ENCODE peak calls at places on chromosome 5, in seven cellular contexts. X, M, F, A, U, C and V are unnamed samples.

GRCh38 chr5:57853929-57854697 is 371.5 kb upstream of the ACTBL2 start:
- DNase-seq in X (no peak), M (no peak), F (no peak), A (no peak), U (no peak), C (no peak), V (no peak)

GRCh38 chr5:132250547-132250946 is 6.9 kb upstream of the PDLIM4 start:
- DNase-seq in X (no peak), M (no peak), F (peak), A (no peak), U (no peak), C (no peak), V (no peak)

GRCh38 chr5:149488645-149489306 is 62.5 kb downstream of the CSNK1A1 start:
- DNase-seq in X (no peak), M (no peak), F (no peak), A (no peak), U (no peak), C (no peak), V (no peak)

GRCh38 chr5:51598026-51598425 is 214.8 kb downstream of the ISL1 start:
- DNase-seq in X (no peak), M (no peak), F (no peak), A (no peak), U (no peak), C (no peak), V (no peak)

GRCh38 chr5:141969783-141970741 is 1.2 kb downstream of the RNF14 start:
- DNase-seq in X (no peak), M (peak), F (no peak), A (no peak), U (no peak), C (no peak), V (no peak)

GRCh38 chr5:137143244-137143605 is 355.9 kb downstream of the SPOCK1 start:
- DNase-seq in X (no peak), M (no peak), F (no peak), A (no peak), U (no peak), C (no peak), V (no peak)

GRCh38 chr5:151151793-151152192 is 5.8 kb downstream of the ANXA6 start:
- DNase-seq in X (no peak), M (no peak), F (no peak), A (no peak), U (no peak), C (no peak), V (no peak)

GRCh38 chr5:116576043-116576713 is 1.6 kb upstream of the SEMA6A start:
- DNase-seq in X (peak), M (peak), F (peak), A (peak), U (peak), C (no peak), V (no peak)

GRCh38 chr5:41527201-41527779 is 16.9 kb upstream of the PLCXD3 start:
- DNase-seq in X (peak), M (peak), F (no peak), A (no peak), U (no peak), C (peak), V (no peak)

GRCh38 chr5:35924122-35924949 is 14.1 kb downstream of the CAPSL start:
- DNase-seq in X (no peak), M (no peak), F (no peak), A (no peak), U (no peak), C (no peak), V (no peak)
- H3K27ac ChIP-seq in X (no peak), M (no peak), F (no peak), A (no peak), U (no peak), C (peak), V (no peak)

GRCh38 chr5:95985249-95985648 is 23.6 kb upstream of the ELL2 start:
- DNase-seq in X (no peak), M (no peak), F (no peak), A (no peak), U (no peak), C (no peak), V (no peak)
- TF ChIP-seq CTCF in X (no peak), M (no peak), F (peak), A (no peak), U (peak), C (no peak), V (no peak)

DNA sequence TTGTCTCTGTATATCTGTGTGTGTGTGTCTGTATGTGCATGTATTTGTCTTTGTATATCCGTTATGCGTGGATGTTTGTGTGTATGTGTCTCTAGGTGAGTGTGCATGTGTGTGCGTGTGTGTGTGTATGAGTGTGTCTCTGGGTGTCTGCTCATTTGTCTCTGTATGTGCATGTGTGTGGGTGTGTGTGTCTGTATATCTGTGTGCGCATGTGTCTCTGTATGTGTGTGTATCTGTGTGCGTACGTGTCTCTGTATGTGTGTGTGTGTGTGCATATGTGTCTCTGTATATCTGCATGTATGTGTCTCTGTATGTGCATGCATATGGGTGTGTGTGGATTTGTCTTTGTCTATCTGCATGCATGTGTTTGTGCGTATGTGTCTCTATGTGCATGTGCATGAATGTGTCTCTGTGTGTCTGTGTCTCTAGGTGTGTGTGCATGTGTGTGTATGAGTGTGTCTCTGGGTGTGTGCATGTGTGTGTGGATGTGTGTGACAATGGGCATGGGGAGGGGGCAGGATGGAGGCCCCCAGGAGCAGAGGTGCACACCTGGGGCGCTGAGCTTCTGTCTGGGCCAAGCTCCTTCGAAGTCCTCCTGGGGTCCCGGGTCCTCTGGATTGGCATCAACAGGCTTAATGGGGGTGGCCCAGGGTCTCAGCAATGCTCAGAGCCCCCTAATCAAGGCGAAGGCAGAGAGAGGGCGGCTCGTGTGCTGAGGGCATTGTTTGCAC is 373.4 kb upstream of the IRX4 start:
- DNase-seq in X (no peak), M (no peak), F (peak), A (no peak), U (no peak), C (no peak), V (no peak)
- H3K27ac ChIP-seq in X (no peak), M (no peak), F (no peak), A (no peak), U (no peak), C (no peak), V (no peak)

GRCh38 chr5:77563475-77563874 is 71.4 kb upstream of the WDR41 start:
- DNase-seq in X (no peak), M (no peak), F (no peak), A (peak), U (no peak), C (no peak), V (no peak)

GRCh38 chr5:77558266-77558665 is 66.2 kb upstream of the WDR41 start:
- DNase-seq in X (no peak), M (no peak), F (peak), A (no peak), U (peak), C (no peak), V (no peak)

GRCh38 chr5:77561965-77562364 is 69.8 kb upstream of the WDR41 start:
- DNase-seq in X (no peak), M (no peak), F (no peak), A (no peak), U (no peak), C (no peak), V (no peak)

GRCh38 chr5:77560677-77561263 is 68.7 kb upstream of the WDR41 start:
- DNase-seq in X (peak), M (peak), F (no peak), A (no peak), U (no peak), C (peak), V (no peak)
- TF ChIP-seq CTCF in X (peak), M (peak), F (peak), A (peak), U (peak), C (peak), V (peak)

DNA sequence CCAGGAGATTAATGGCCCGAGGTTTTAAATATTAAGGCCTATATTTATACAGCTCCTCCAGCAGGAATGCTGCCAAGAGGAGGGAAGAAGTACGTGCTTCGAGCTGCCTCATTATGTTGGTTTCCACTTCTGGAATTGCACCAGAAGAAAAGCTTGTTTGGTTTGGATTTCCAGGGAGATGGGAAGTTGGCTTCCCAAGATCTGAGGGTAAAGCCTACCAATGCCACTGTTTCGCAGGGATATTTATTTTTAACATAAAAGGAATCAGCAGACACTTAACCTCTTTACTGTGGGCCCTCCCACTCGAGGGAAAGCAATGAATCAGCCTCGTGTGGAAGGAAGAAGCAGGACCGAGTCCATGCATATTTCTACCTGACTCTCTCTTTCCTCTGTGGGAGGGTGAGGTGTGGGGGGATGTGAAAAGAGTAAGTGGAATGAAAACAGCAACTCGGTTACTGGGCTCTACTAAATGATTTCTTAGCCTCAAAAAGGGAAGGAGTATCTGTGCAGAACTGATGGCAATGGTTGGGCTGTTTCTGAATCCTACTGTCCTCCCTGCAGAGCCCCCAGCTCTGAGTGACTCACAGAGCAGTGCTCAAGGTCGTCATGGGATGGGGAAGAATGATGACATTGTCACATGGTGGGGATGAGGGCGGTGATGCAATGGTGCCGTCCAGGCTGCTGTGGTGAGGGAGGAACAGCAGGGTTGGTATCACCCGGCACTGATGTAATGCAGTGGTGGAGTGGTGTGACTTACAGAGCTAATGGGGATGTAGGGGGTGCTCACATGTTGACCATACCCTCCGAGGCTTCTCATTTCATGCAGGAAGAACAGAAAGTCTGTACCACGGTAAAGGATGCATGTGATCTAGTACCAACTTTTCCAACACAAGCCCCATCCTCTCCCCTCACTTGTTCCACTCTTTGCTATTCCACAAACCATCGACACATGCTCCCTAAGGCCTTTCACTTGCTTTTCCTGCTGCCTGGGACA is 215.0 kb upstream of the PANK3 start:
- DNase-seq in X (no peak), M (peak), F (no peak), A (no peak), U (no peak), C (no peak), V (no peak)
- H3K27ac ChIP-seq in X (no peak), M (peak), F (no peak), A (no peak), U (no peak), C (no peak), V (no peak)

DNA sequence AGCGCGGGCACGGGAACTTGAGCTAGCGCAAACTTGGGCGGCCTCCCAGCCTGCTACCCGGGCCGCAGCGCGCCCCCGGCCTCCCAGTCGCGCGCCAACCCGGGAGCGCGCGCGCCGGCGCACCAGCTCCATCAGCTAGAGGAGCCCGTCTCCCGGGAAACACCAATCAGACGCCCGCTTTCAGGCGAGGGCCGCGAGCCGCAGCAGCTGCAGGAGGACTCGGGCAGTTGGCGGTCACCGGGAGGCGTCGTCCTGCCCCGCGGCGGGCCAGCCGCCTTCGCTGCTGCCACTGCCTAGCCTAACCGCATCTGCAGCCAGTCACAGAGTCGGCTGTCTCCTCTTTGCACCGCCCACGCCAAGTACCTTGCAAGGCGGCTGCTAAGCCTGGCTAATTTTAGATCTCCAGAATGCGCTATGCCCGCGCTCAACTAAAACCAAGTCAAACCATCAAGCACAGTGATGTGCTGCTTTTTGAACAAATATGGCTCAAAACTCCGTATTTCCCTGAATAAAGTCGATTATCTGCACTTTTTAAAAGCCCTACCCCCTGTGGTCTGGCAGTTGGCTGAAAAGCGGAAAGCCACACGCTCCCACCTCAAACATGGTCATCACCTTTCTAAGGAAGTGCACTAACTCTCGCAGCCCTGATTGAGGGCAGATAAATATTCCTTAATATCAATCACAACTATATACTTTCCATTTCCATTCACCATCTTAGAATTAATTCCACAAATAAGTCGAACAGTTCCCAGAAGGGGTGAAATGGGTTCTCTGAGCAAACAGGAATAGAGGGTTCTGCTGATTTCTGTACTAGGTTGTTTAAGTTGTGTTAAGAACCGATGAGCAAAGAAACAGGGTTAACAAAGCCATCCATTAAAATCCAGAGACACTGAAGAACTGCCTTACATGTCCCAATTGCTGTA is 221.8 kb downstream of the MEF2C start:
- DNase-seq in X (peak), M (peak), F (peak), A (no peak), U (peak), C (no peak), V (no peak)
- TF ChIP-seq CTCF in X (no peak), M (no peak), F (peak), A (no peak), U (no peak), C (no peak), V (no peak)

GRCh38 chr5:10300246-10300645 is 7.5 kb downstream of the CMBL start:
- DNase-seq in X (no peak), M (no peak), F (no peak), A (no peak), U (no peak), C (no peak), V (no peak)

GRCh38 chr5:10303699-10304170 is 4.0 kb downstream of the CMBL start:
- DNase-seq in X (no peak), M (no peak), F (no peak), A (peak), U (no peak), C (no peak), V (no peak)

GRCh38 chr5:10303201-10303600 is 4.5 kb downstream of the CMBL start:
- DNase-seq in X (no peak), M (no peak), F (no peak), A (no peak), U (no peak), C (no peak), V (no peak)

GRCh38 chr5:10301266-10301665 is 6.4 kb downstream of the CMBL start:
- DNase-seq in X (no peak), M (no peak), F (no peak), A (no peak), U (no peak), C (no peak), V (no peak)

GRCh38 chr5:10301842-10302610 is 5.7 kb downstream of the CMBL start:
- DNase-seq in X (no peak), M (peak), F (no peak), A (peak), U (no peak), C (no peak), V (no peak)
- H3K27ac ChIP-seq in X (no peak), M (peak), F (no peak), A (peak), U (no peak), C (no peak), V (no peak)